ENCODE peak calls at places on chromosomes 11 and 22, in ten cellular contexts. One of them, this sample, is unnamed.

GRCh38 chr11:8693555-8693954 is 11.0 kb downstream of the RPL27A start:
- DNase-seq in esophagus squamous epithelium: no peak
- DNase-seq in HCT116: no peak
- DNase-seq in GM12878: no peak
- DNase-seq in K562: no peak
- DNase-seq in heart left ventricle: no peak
- DNase-seq in adrenal gland: no peak
- DNase-seq in IMR-90: no peak
- DNase-seq in transverse colon: no peak
- DNase-seq in breast epithelium: no peak
- DNase-seq in this sample: no peak

GRCh38 chr11:116702772-116703360 is 69.9 kb downstream of the BUD13 start:
- DNase-seq in HCT116: no peak
- DNase-seq in IMR-90: no peak
- DNase-seq in breast epithelium: no peak
- DNase-seq in K562: no peak
- DNase-seq in transverse colon: no peak
- DNase-seq in heart left ventricle: no peak
- DNase-seq in adrenal gland: no peak
- DNase-seq in GM12878: no peak
- DNase-seq in esophagus squamous epithelium: no peak
- DNase-seq in this sample: no peak

GRCh38 chr11:126404367-126404766 is 48.9 kb downstream of the ST3GAL4 start:
- DNase-seq in heart left ventricle: no peak
- DNase-seq in transverse colon: no peak
- DNase-seq in K562: no peak
- DNase-seq in GM12878: no peak
- DNase-seq in breast epithelium: no peak
- DNase-seq in IMR-90: peak
- DNase-seq in HCT116: no peak
- DNase-seq in esophagus squamous epithelium: no peak
- DNase-seq in adrenal gland: no peak
- DNase-seq in this sample: no peak

GRCh38 chr22:30013201-30013600 is 67.1 kb upstream of the HORMAD2 start:
- DNase-seq in heart left ventricle: no peak
- DNase-seq in transverse colon: no peak
- DNase-seq in IMR-90: no peak
- DNase-seq in K562: no peak
- DNase-seq in adrenal gland: no peak
- DNase-seq in esophagus squamous epithelium: no peak
- DNase-seq in GM12878: no peak
- DNase-seq in breast epithelium: no peak
- DNase-seq in HCT116: no peak
- DNase-seq in this sample: no peak

GRCh38 chr22:20997536-20998257 is 4.2 kb downstream of the THAP7 start:
- DNase-seq in HCT116: no peak
- DNase-seq in heart left ventricle: peak
- DNase-seq in transverse colon: no peak
- DNase-seq in K562: peak
- DNase-seq in breast epithelium: no peak
- DNase-seq in adrenal gland: no peak
- DNase-seq in esophagus squamous epithelium: no peak
- DNase-seq in GM12878: no peak
- DNase-seq in IMR-90: no peak
- DNase-seq in this sample: no peak

GRCh38 chr11:79926707-79927106 is 485.9 kb upstream of the TENM4 start:
- DNase-seq in breast epithelium: no peak
- DNase-seq in HCT116: no peak
- DNase-seq in K562: no peak
- DNase-seq in IMR-90: no peak
- DNase-seq in adrenal gland: no peak
- DNase-seq in transverse colon: no peak
- DNase-seq in esophagus squamous epithelium: no peak
- DNase-seq in GM12878: no peak
- DNase-seq in heart left ventricle: no peak
- DNase-seq in this sample: no peak

GRCh38 chr22:33706100-33706499 is 214.2 kb downstream of the LARGE1 start:
- DNase-seq in GM12878: no peak
- DNase-seq in IMR-90: no peak
- DNase-seq in adrenal gland: no peak
- DNase-seq in heart left ventricle: peak
- DNase-seq in esophagus squamous epithelium: no peak
- DNase-seq in breast epithelium: no peak
- DNase-seq in transverse colon: no peak
- DNase-seq in HCT116: no peak
- DNase-seq in K562: no peak
- DNase-seq in this sample: no peak

GRCh38 chr11:34977039-34977906 is 60.9 kb downstream of the PDHX start:
- DNase-seq in heart left ventricle: no peak
- DNase-seq in HCT116: peak
- DNase-seq in adrenal gland: no peak
- DNase-seq in GM12878: no peak
- DNase-seq in K562: no peak
- DNase-seq in IMR-90: peak
- DNase-seq in breast epithelium: no peak
- DNase-seq in esophagus squamous epithelium: no peak
- DNase-seq in transverse colon: no peak
- DNase-seq in this sample: no peak

GRCh38 chr11:45885274-45885920 is at the start of gene MAPK8IP1:
- DNase-seq in GM12878: no peak
- DNase-seq in transverse colon: peak
- DNase-seq in IMR-90: no peak
- DNase-seq in breast epithelium: no peak
- DNase-seq in HCT116: no peak
- DNase-seq in esophagus squamous epithelium: no peak
- DNase-seq in K562: peak
- DNase-seq in heart left ventricle: peak
- DNase-seq in adrenal gland: peak
- DNase-seq in this sample: peak

GRCh38 chr11:110366234-110366633 is 63.5 kb upstream of the FDX1 start:
- DNase-seq in GM12878: no peak
- DNase-seq in IMR-90: peak
- DNase-seq in adrenal gland: peak
- DNase-seq in HCT116: no peak
- DNase-seq in heart left ventricle: peak
- DNase-seq in transverse colon: no peak
- DNase-seq in K562: no peak
- DNase-seq in breast epithelium: peak
- DNase-seq in esophagus squamous epithelium: no peak
- DNase-seq in this sample: no peak

GRCh38 chr22:49703391-49703926 is 124.2 kb downstream of the BRD1 start:
- DNase-seq in esophagus squamous epithelium: no peak
- DNase-seq in K562: no peak
- DNase-seq in adrenal gland: no peak
- DNase-seq in transverse colon: no peak
- DNase-seq in heart left ventricle: no peak
- DNase-seq in breast epithelium: no peak
- DNase-seq in GM12878: no peak
- DNase-seq in IMR-90: no peak
- DNase-seq in HCT116: no peak
- DNase-seq in this sample: no peak

GRCh38 chr11:45076761-45077160 is 69.7 kb upstream of the PRDM11 start:
- DNase-seq in GM12878: no peak
- DNase-seq in esophagus squamous epithelium: no peak
- DNase-seq in IMR-90: no peak
- DNase-seq in heart left ventricle: no peak
- DNase-seq in HCT116: no peak
- DNase-seq in breast epithelium: no peak
- DNase-seq in adrenal gland: no peak
- DNase-seq in transverse colon: no peak
- DNase-seq in K562: no peak
- DNase-seq in this sample: no peak

GRCh38 chr11:111376453-111376871 is 2.6 kb downstream of the POU2AF1 start:
- DNase-seq in transverse colon: no peak
- DNase-seq in esophagus squamous epithelium: no peak
- DNase-seq in K562: no peak
- DNase-seq in IMR-90: no peak
- DNase-seq in GM12878: no peak
- DNase-seq in heart left ventricle: no peak
- DNase-seq in HCT116: no peak
- DNase-seq in breast epithelium: no peak
- DNase-seq in adrenal gland: no peak
- DNase-seq in this sample: no peak

GRCh38 chr11:12248330-12248729 is 129.0 kb upstream of the PARVA start:
- DNase-seq in IMR-90: peak
- DNase-seq in transverse colon: peak
- DNase-seq in esophagus squamous epithelium: no peak
- DNase-seq in heart left ventricle: peak
- DNase-seq in breast epithelium: peak
- DNase-seq in K562: no peak
- DNase-seq in adrenal gland: peak
- DNase-seq in GM12878: no peak
- DNase-seq in HCT116: no peak
- DNase-seq in this sample: peak

GRCh38 chr11:35126000-35126878 is 12.7 kb upstream of the CD44 start:
- DNase-seq in K562: no peak
- DNase-seq in adrenal gland: no peak
- DNase-seq in transverse colon: no peak
- DNase-seq in GM12878: peak
- DNase-seq in breast epithelium: no peak
- DNase-seq in IMR-90: no peak
- DNase-seq in esophagus squamous epithelium: no peak
- DNase-seq in heart left ventricle: no peak
- DNase-seq in HCT116: no peak
- DNase-seq in this sample: no peak

GRCh38 chr11:69834811-69835800 is 15.9 kb upstream of the FGF3 start:
- DNase-seq in breast epithelium: no peak
- DNase-seq in transverse colon: no peak
- DNase-seq in heart left ventricle: no peak
- DNase-seq in adrenal gland: no peak
- DNase-seq in HCT116: no peak
- DNase-seq in IMR-90: no peak
- DNase-seq in GM12878: no peak
- DNase-seq in K562: no peak
- DNase-seq in esophagus squamous epithelium: no peak
- DNase-seq in this sample: no peak

GRCh38 chr22:43197271-43197941 is 10.5 kb upstream of the TTLL12 start:
- DNase-seq in breast epithelium: no peak
- DNase-seq in transverse colon: no peak
- DNase-seq in GM12878: no peak
- DNase-seq in HCT116: no peak
- DNase-seq in K562: no peak
- DNase-seq in heart left ventricle: no peak
- DNase-seq in esophagus squamous epithelium: no peak
- DNase-seq in IMR-90: no peak
- DNase-seq in adrenal gland: no peak
- DNase-seq in this sample: no peak

DNA sequence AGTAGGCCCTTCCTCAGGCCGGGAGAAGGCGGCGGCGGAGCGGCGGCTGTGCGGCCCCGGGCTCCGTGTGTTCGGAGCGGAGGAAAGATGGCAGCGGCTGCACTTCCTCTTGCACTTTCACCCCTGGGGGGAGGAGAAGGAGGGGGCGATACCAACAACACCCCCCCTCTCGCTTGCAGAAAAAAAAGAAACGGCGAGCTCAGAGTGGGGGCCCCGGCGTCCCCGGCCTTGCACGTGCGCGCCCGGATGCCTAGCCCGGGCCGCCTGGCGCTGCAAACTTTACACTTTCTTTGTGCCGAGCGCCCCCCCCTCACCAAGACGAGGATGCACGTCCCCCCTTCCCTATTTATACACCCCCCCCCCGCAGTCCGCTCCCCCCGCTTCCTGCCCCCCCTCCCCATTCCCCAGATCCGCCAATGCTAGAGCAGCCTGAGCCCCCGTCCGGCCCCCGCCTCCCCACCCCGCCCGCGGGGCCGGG is at the start of gene PATZ1:
- DNase-seq in transverse colon: peak
- DNase-seq in GM12878: no peak
- DNase-seq in heart left ventricle: peak
- DNase-seq in esophagus squamous epithelium: peak
- DNase-seq in HCT116: peak
- DNase-seq in adrenal gland: peak
- DNase-seq in breast epithelium: peak
- DNase-seq in IMR-90: peak
- DNase-seq in K562: peak
- DNase-seq in this sample: peak
- TF ChIP-seq POLR2A in transverse colon: no peak
- TF ChIP-seq POLR2A in GM12878: peak
- TF ChIP-seq POLR2A in heart left ventricle: no peak
- TF ChIP-seq POLR2A in esophagus squamous epithelium: no peak
- TF ChIP-seq POLR2A in HCT116: no peak
- TF ChIP-seq POLR2A in adrenal gland: no peak
- TF ChIP-seq POLR2A in breast epithelium: no peak
- TF ChIP-seq POLR2A in IMR-90: no peak
- TF ChIP-seq POLR2A in K562: no peak
- TF ChIP-seq POLR2A in this sample: no peak

GRCh38 chr11:62792193-62792575 is 378 bp upstream of the TMEM223 start:
- DNase-seq in transverse colon: peak
- DNase-seq in breast epithelium: no peak
- DNase-seq in K562: peak
- DNase-seq in GM12878: no peak
- DNase-seq in IMR-90: peak
- DNase-seq in heart left ventricle: peak
- DNase-seq in esophagus squamous epithelium: no peak
- DNase-seq in adrenal gland: peak
- DNase-seq in HCT116: no peak
- DNase-seq in this sample: no peak
- H3K27ac ChIP-seq in transverse colon: peak
- H3K27ac ChIP-seq in breast epithelium: peak
- H3K27ac ChIP-seq in K562: peak
- H3K27ac ChIP-seq in GM12878: no peak
- H3K27ac ChIP-seq in IMR-90: peak
- H3K27ac ChIP-seq in heart left ventricle: peak
- H3K27ac ChIP-seq in esophagus squamous epithelium: peak
- H3K27ac ChIP-seq in adrenal gland: peak
- H3K27ac ChIP-seq in HCT116: peak
- H3K27ac ChIP-seq in this sample: peak

DNA sequence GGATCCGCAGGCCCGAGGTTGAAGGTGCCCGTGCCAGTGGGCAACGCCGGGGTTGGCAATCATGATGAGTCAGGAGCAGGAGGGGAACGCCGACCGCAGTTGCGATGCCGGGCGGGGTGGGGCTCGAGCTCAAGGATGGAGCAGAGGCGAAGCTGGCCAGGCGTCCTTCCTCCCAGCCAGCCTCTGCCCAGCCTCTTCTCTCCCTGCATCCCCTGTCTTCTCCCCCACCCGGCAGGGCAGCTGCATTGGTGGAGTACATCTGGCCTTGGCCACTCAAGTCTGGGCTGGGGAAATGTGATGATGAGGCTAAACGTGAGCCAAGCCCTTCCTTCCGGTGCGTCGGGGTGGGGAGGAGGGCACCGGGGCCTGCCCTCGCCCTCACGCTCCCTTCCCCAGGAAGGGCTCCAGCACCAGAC is 3.9 kb downstream of the IFITM10 start:
- DNase-seq in breast epithelium: peak
- DNase-seq in transverse colon: peak
- DNase-seq in adrenal gland: peak
- DNase-seq in HCT116: no peak
- DNase-seq in heart left ventricle: no peak
- DNase-seq in IMR-90: no peak
- DNase-seq in GM12878: no peak
- DNase-seq in K562: no peak
- DNase-seq in esophagus squamous epithelium: no peak
- DNase-seq in this sample: peak
- H3K4me3 ChIP-seq in breast epithelium: peak
- H3K4me3 ChIP-seq in transverse colon: no peak
- H3K4me3 ChIP-seq in adrenal gland: no peak
- H3K4me3 ChIP-seq in HCT116: no peak
- H3K4me3 ChIP-seq in heart left ventricle: no peak
- H3K4me3 ChIP-seq in IMR-90: no peak
- H3K4me3 ChIP-seq in GM12878: no peak
- H3K4me3 ChIP-seq in K562: no peak
- H3K4me3 ChIP-seq in esophagus squamous epithelium: no peak
- H3K4me3 ChIP-seq in this sample: no peak

GRCh38 chr11:78038697-78039313 is 15.7 kb upstream of the KCTD14 start:
- DNase-seq in IMR-90: peak
- DNase-seq in esophagus squamous epithelium: no peak
- DNase-seq in GM12878: no peak
- DNase-seq in heart left ventricle: no peak
- DNase-seq in transverse colon: peak
- DNase-seq in HCT116: no peak
- DNase-seq in adrenal gland: peak
- DNase-seq in breast epithelium: no peak
- DNase-seq in K562: no peak
- DNase-seq in this sample: no peak
- TF ChIP-seq POLR2A in IMR-90: no peak
- TF ChIP-seq POLR2A in esophagus squamous epithelium: no peak
- TF ChIP-seq POLR2A in GM12878: no peak
- TF ChIP-seq POLR2A in heart left ventricle: no peak
- TF ChIP-seq POLR2A in transverse colon: no peak
- TF ChIP-seq POLR2A in HCT116: no peak
- TF ChIP-seq POLR2A in adrenal gland: no peak
- TF ChIP-seq POLR2A in breast epithelium: no peak
- TF ChIP-seq POLR2A in K562: no peak
- TF ChIP-seq POLR2A in this sample: no peak